ENCODE peak calls at places on chromosomes 3 and 15, in eight cellular contexts. M, G, V, S, R, F, I and D are unnamed samples.

GRCh38 chr3:63847718-63848450 is 15.7 kb downstream of the THOC7 start:
- DNase-seq in M (peak), R (no peak), F (no peak), G (no peak), S (no peak), V (no peak), I (peak), D (no peak)

GRCh38 chr3:182259579-182259978 is 533.7 kb upstream of the ATP11B start:
- DNase-seq in M (peak), F (no peak), G (peak), I (no peak), V (no peak), R (no peak), S (no peak), D (no peak)

GRCh38 chr3:191220908-191221307 is 21.9 kb downstream of the OSTN start:
- DNase-seq in I (peak), M (peak), S (peak), F (peak), R (no peak), G (peak), V (no peak), D (no peak)

GRCh38 chr3:60365360-60365759 is 885.9 kb downstream of the FHIT start:
- DNase-seq in S (no peak), R (no peak), F (no peak), G (no peak), V (peak), I (peak), M (no peak), D (peak)

GRCh38 chr15:70222632-70223031 is 124.9 kb upstream of the TLE3 start:
- DNase-seq in V (no peak), M (no peak), F (no peak), I (no peak), R (no peak), S (no peak), G (no peak), D (no peak)

GRCh38 chr15:62462721-62463120 is 297.6 kb upstream of the C2CD4B start:
- DNase-seq in G (no peak), I (no peak), R (no peak), F (no peak), M (no peak), V (no peak), S (no peak), D (no peak)

GRCh38 chr3:129552287-129553050 is 9.5 kb downstream of the H1-8 start:
- DNase-seq in S (no peak), M (no peak), I (no peak), G (no peak), R (no peak), F (no peak), V (no peak), D (no peak)

GRCh38 chr3:45219694-45220093 is 6.4 kb downstream of the TMEM158 start:
- DNase-seq in S (no peak), F (no peak), M (peak), I (no peak), G (no peak), R (no peak), V (no peak), D (no peak)

GRCh38 chr3:30408105-30408557 is 198.3 kb upstream of the TGFBR2 start:
- DNase-seq in F (no peak), M (no peak), G (no peak), I (peak), S (no peak), V (peak), R (no peak), D (peak)

GRCh38 chr3:101117981-101118380 is 124.8 kb upstream of the ABI3BP start:
- DNase-seq in I (no peak), M (no peak), V (no peak), G (no peak), R (peak), S (no peak), F (no peak), D (peak)

GRCh38 chr3:14298991-14299555 is 103.3 kb upstream of the SLC6A6 start:
- DNase-seq in R (no peak), G (no peak), S (no peak), M (no peak), I (no peak), V (no peak), F (no peak), D (no peak)

GRCh38 chr15:20659265-20659664 is 117.7 kb upstream of the GOLGA6L6 start:
- DNase-seq in I (no peak), R (no peak), F (no peak), G (no peak), M (no peak), V (no peak), S (no peak), D (no peak)

GRCh38 chr3:140505256-140505655 is 172.6 kb upstream of the TRIM42 start:
- DNase-seq in M (no peak), R (no peak), S (no peak), G (peak), I (no peak), F (no peak), V (no peak), D (no peak)

GRCh38 chr3:43742935-43743334 is 52.2 kb downstream of the ABHD5 start:
- DNase-seq in S (no peak), I (no peak), F (no peak), G (no peak), R (no peak), V (peak), M (no peak), D (peak)

GRCh38 chr3:143972495-143973351 is 1.1 kb downstream of the DIPK2A start:
- DNase-seq in R (peak), G (peak), S (peak), I (peak), F (peak), M (peak), V (peak), D (peak)

GRCh38 chr3:139715736-139716135 is 38.0 kb upstream of the NMNAT3 start:
- DNase-seq in S (no peak), G (no peak), I (no peak), F (no peak), M (no peak), R (no peak), V (no peak), D (no peak)

GRCh38 chr3:12752803-12753202 is 6.3 kb downstream of the TMEM40 start:
- DNase-seq in S (peak), M (no peak), G (no peak), R (no peak), I (peak), F (no peak), V (no peak), D (peak)

GRCh38 chr3:42387802-42388651 is 22.4 kb downstream of the LYZL4 start:
- DNase-seq in R (no peak), G (no peak), M (no peak), I (peak), S (peak), F (no peak), V (no peak), D (no peak)

GRCh38 chr15:41493205-41493901 is at the start of gene ITPKA:
- DNase-seq in S (peak), V (peak), G (peak), F (no peak), I (peak), M (peak), R (peak), D (peak)

GRCh38 chr15:89912674-89913396 is at the start of gene ARPIN:
- DNase-seq in S (no peak), F (no peak), I (peak), M (peak), V (peak), G (peak), R (peak), D (peak)

GRCh38 chr15:100959066-100960050 is 40.2 kb downstream of the LRRK1 start:
- DNase-seq in G (no peak), F (no peak), M (no peak), V (no peak), I (peak), R (no peak), S (no peak), D (no peak)
- H2AFZ ChIP-seq in G (no peak), F (no peak), M (no peak), V (no peak), I (peak), R (no peak), S (no peak), D (no peak)

GRCh38 chr3:110341047-110341446 is 730.6 kb upstream of the NECTIN3 start:
- DNase-seq in R (no peak), G (no peak), F (no peak), M (no peak), V (peak), I (peak), S (no peak), D (peak)
- H2AFZ ChIP-seq in R (no peak), G (no peak), F (peak), M (no peak), V (no peak), I (no peak), S (no peak), D (no peak)

GRCh38 chr3:137191133-137191923 is 233.5 kb downstream of the IL20RB start:
- DNase-seq in V (no peak), G (no peak), M (no peak), R (no peak), F (no peak), S (no peak), I (no peak), D (no peak)

GRCh38 chr3:137199678-137200077 is 241.9 kb downstream of the IL20RB start:
- DNase-seq in S (no peak), F (no peak), M (no peak), V (no peak), R (no peak), G (no peak), I (no peak), D (no peak)

GRCh38 chr3:137194301-137194700 is 236.5 kb downstream of the IL20RB start:
- DNase-seq in M (no peak), S (no peak), R (no peak), G (peak), I (no peak), V (no peak), F (no peak), D (no peak)
- H2AFZ ChIP-seq in M (peak), S (no peak), R (no peak), G (peak), I (no peak), V (no peak), F (no peak), D (no peak)

GRCh38 chr3:55658297-55659022 is 171.4 kb upstream of the WNT5A start:
- DNase-seq in G (no peak), S (peak), R (no peak), V (no peak), I (no peak), M (no peak), F (no peak), D (no peak)
- H2AFZ ChIP-seq in G (no peak), S (peak), R (no peak), V (no peak), I (no peak), M (no peak), F (no peak), D (peak)

GRCh38 chr15:71660501-71660900 is 149.9 kb upstream of the NR2E3 start:
- DNase-seq in S (no peak), R (no peak), M (no peak), V (no peak), I (no peak), F (no peak), G (no peak), D (no peak)
- H2AFZ ChIP-seq in S (no peak), R (no peak), M (no peak), V (no peak), I (no peak), F (no peak), G (peak), D (no peak)